ENCODE peak calls at places on chromosomes 16 and 17, in ten cellular contexts. L, O, Q, A, I, U, P, R, B and T are unnamed samples.

GRCh38 chr16:2033057-2033911 is 6.6 kb downstream of the NHERF2 start:
- DNase-seq in L (no peak), B (peak; percentile 38), R (no peak), U (no peak), I (peak; percentile 92), A (peak; percentile 67), P (peak; percentile 83), Q (peak; percentile 60), O (no peak), T (peak; percentile 62)

GRCh38 chr16:1311738-1312458 is 2.5 kb downstream of the UBE2I start:
- DNase-seq in P (peak; percentile 71), A (no peak), U (no peak), I (no peak), O (no peak), R (no peak), Q (no peak), L (no peak), B (no peak), T (no peak)

GRCh38 chr16:69741951-69742904 is 12.5 kb downstream of the NOB1 start:
- DNase-seq in O (peak; percentile 74), B (no peak), R (no peak), L (peak; percentile 78), P (peak; percentile 46), Q (peak; percentile 69), I (peak; percentile 88), U (peak; percentile 95), A (peak; percentile 5), T (no peak)

GRCh38 chr17:35666967-35667552 is 64.4 kb upstream of the RASL10B start:
- DNase-seq in O (no peak), A (no peak), Q (no peak), I (no peak), B (no peak), U (no peak), R (no peak), P (peak; percentile 40), L (no peak), T (no peak)

GRCh38 chr17:35730400-35731005 is 936 bp upstream of the RASL10B start:
- DNase-seq in Q (no peak), I (no peak), L (no peak), R (no peak), U (no peak), B (no peak), A (no peak), P (peak; percentile 37), O (no peak), T (no peak)

GRCh38 chr17:38706625-38707298 is 1.7 kb downstream of the MLLT6 start:
- DNase-seq in P (peak; percentile 51), R (no peak), L (no peak), O (no peak), I (no peak), B (peak; percentile 29), A (peak; percentile 19), U (peak; percentile 57), Q (peak; percentile 36), T (no peak)

GRCh38 chr16:87556941-87557459 is 45.3 kb upstream of the JPH3 start:
- DNase-seq in I (peak; percentile 77), A (peak; percentile 83), Q (no peak), U (peak; percentile 30), O (no peak), R (no peak), L (no peak), P (peak; percentile 46), B (no peak), T (peak; percentile 76)

GRCh38 chr16:58814348-58814801 is 80.3 kb upstream of the GOT2 start:
- DNase-seq in Q (peak; percentile 34), R (peak; percentile 13), O (peak; percentile 51), I (no peak), P (peak; percentile 68), A (peak; percentile 75), U (peak; percentile 19), L (peak; percentile 35), B (peak; percentile 74), T (peak; percentile 74)

GRCh38 chr16:1014771-1015495 is 33.4 kb downstream of the SOX8 start:
- DNase-seq in A (peak; percentile 71), P (no peak), U (no peak), L (no peak), R (no peak), I (no peak), Q (no peak), O (no peak), B (peak; percentile 67), T (no peak)

GRCh38 chr17:76382803-76383644 is 1.4 kb upstream of the SPHK1 start:
- DNase-seq in Q (peak; percentile 59), R (no peak), O (peak; percentile 66), B (peak; percentile 77), I (no peak), L (peak; percentile 69), P (peak; percentile 89), U (peak; percentile 76), A (peak; percentile 63), T (peak; percentile 60)

GRCh38 chr16:740764-741505 is at the start of gene CIAO3:
- DNase-seq in O (peak; percentile 93), B (peak; percentile 97), A (peak; percentile 95), U (peak; percentile 89), Q (peak; percentile 91), P (peak; percentile 96), R (no peak), L (peak; percentile 78), I (peak; percentile 94), T (peak; percentile 88)

GRCh38 chr17:63622571-63623390 is 564 bp downstream of the MAP3K3 start:
- DNase-seq in O (peak; percentile 89), Q (peak; percentile 78), R (no peak), B (peak; percentile 87), I (peak; percentile 86), U (peak; percentile 76), A (peak; percentile 83), P (peak; percentile 83), L (peak; percentile 49), T (peak; percentile 71)

GRCh38 chr17:29368926-29369325 is 21.2 kb upstream of the TAOK1 start:
- DNase-seq in L (no peak), B (peak; percentile 76), P (no peak), R (no peak), I (no peak), Q (no peak), A (peak; percentile 73), O (peak; percentile 62), U (no peak), T (no peak)

GRCh38 chr16:68369697-68370096 is 58.9 kb downstream of the PRMT7 start:
- DNase-seq in R (no peak), B (no peak), P (no peak), A (no peak), Q (no peak), I (no peak), O (peak; percentile 46), U (no peak), L (no peak), T (peak; percentile 30)

GRCh38 chr17:57944796-57945362 is 10.3 kb downstream of the CUEDC1 start:
- DNase-seq in O (no peak), U (no peak), Q (no peak), B (no peak), I (no peak), A (no peak), L (no peak), R (no peak), P (no peak), T (no peak)

GRCh38 chr17:78110363-78111011 is 18.1 kb downstream of the TMC6 start:
- DNase-seq in B (no peak), A (no peak), L (no peak), P (no peak), I (no peak), U (no peak), R (no peak), O (no peak), Q (no peak), T (peak; percentile 16)

GRCh38 chr17:61401280-61402072 is 1.8 kb downstream of the TBX2 start:
- DNase-seq in U (no peak), R (no peak), B (peak; percentile 21), P (peak; percentile 49), Q (no peak), A (peak; percentile 29), O (no peak), L (no peak), I (no peak), T (peak; percentile 48)

GRCh38 chr16:11783319-11784047 is 13.6 kb downstream of the ZC3H7A start:
- DNase-seq in O (no peak), P (peak; percentile 50), A (no peak), L (no peak), I (no peak), U (peak; percentile 32), R (no peak), B (no peak), Q (no peak), T (no peak)

GRCh38 chr17:49676276-49676868 is 1.5 kb downstream of the SPOP start:
- DNase-seq in B (peak; percentile 60), R (no peak), L (no peak), U (no peak), A (no peak), Q (peak; percentile 37), I (no peak), O (no peak), P (peak; percentile 78), T (no peak)

GRCh38 chr16:22977294-22977697 is 163.3 kb downstream of the HS3ST2 start:
- DNase-seq in A (peak; percentile 4), R (no peak), Q (no peak), I (no peak), P (peak; percentile 38), U (no peak), L (no peak), B (peak; percentile 54), O (no peak), T (no peak)

GRCh38 chr16:30348113-30348512 is 7.0 kb downstream of the CD2BP2 start:
- DNase-seq in U (no peak), R (no peak), A (no peak), Q (no peak), L (no peak), I (no peak), O (no peak), B (no peak), P (no peak), T (peak; percentile 0)

GRCh38 chr17:32278815-32279214 is 13.2 kb downstream of the RHBDL3 start:
- DNase-seq in A (no peak), R (no peak), Q (no peak), P (no peak), L (no peak), O (no peak), B (no peak), U (no peak), I (no peak), T (no peak)
- H3K4me1 ChIP-seq in A (no peaks in the 10 kb centered on the region), R (peaks cover 59% of the 10 kb centered on the region), Q (no peaks in the 10 kb centered on the region), P (peaks cover 3% of the 10 kb centered on the region), L (no peaks in the 10 kb centered on the region), O (no peaks in the 10 kb centered on the region), B (peaks cover 28% of the 10 kb centered on the region), U (no peaks in the 10 kb centered on the region), I (no peaks in the 10 kb centered on the region), T (peaks cover 34% of the 10 kb centered on the region)

GRCh38 chr16:19716183-19716582 is 1.8 kb downstream of the KNOP1 start:
- DNase-seq in Q (no peak), R (no peak), I (no peak), U (peak; percentile 74), B (no peak), L (no peak), O (no peak), A (no peak), P (no peak), T (no peak)
- H3K4me3 ChIP-seq in Q (no peak overlapping the region), R (no peak overlapping the region), I (no peak overlapping the region), U (peak overlapping the region; percentile 98), B (peak overlapping the region; percentile 87), L (no peak overlapping the region), O (no peak overlapping the region), A (no peak overlapping the region), P (peak overlapping the region; percentile 93), T (no peak overlapping the region)

GRCh38 chr17:48663134-48663924 is 37.2 kb upstream of the HOXB9 start:
- DNase-seq in A (no peak), O (no peak), I (no peak), Q (no peak), U (no peak), B (no peak), L (no peak), R (no peak), P (no peak), T (no peak)
- H3K27me3 ChIP-seq in A (peaks cover 72% of the 10 kb centered on the region), O (peaks cover 27% of the 10 kb centered on the region), I (no peaks in the 10 kb centered on the region), Q (peaks cover 5% of the 10 kb centered on the region), U (no peaks in the 10 kb centered on the region), B (peaks cover 91% of the 10 kb centered on the region), L (no peaks in the 10 kb centered on the region), R (no peaks in the 10 kb centered on the region), P (peaks cover 67% of the 10 kb centered on the region), T (no peaks in the 10 kb centered on the region)

GRCh38 chr17:59856859-59857794 is 35.6 kb downstream of the TUBD1 start:
- DNase-seq in A (no peak), O (no peak), I (peak; percentile 4), P (no peak), L (no peak), R (no peak), Q (no peak), U (no peak), B (no peak), T (no peak)
- H3K4me1 ChIP-seq in A (no peaks in the 10 kb centered on the region), O (peaks cover 54% of the 10 kb centered on the region), I (peaks cover 25% of the 10 kb centered on the region), P (peaks cover 29% of the 10 kb centered on the region), L (peaks cover 7% of the 10 kb centered on the region), R (peaks cover 7% of the 10 kb centered on the region), Q (peaks cover 79% of the 10 kb centered on the region), U (peaks cover 10% of the 10 kb centered on the region), B (no peaks in the 10 kb centered on the region), T (no peaks in the 10 kb centered on the region)